ENCODE peak calls at places on chromosomes 2 and 18, in five cellular contexts. K is A673, M is H9, D is Panc1, V is psoas muscle. Z is an unnamed sample. For H3K4me1 and H3K27me3, the result is how much of the 10 kb centered on the place peaks cover.

GRCh38 chr2:235495373-235496238 is 1.8 kb downstream of the AGAP1 start:
- DNase-seq in V (no peak), K (no peak), M (no peak), D (no peak), Z (no peak)

GRCh38 chr2:118582058-118582457 is 265.4 kb downstream of the EN1 start:
- DNase-seq in V (no peak), D (no peak), K (no peak), M (no peak), Z (no peak)

GRCh38 chr2:63023444-63023843 is 27.2 kb upstream of the OTX1 start:
- DNase-seq in K (peak), D (peak), M (peak), V (no peak), Z (no peak)

GRCh38 chr18:44602380-44602779 is 78.3 kb upstream of the SETBP1 start:
- DNase-seq in M (no peak), K (no peak), V (no peak), D (no peak), Z (no peak)

GRCh38 chr2:217887841-217888665 is 114.7 kb downstream of the TNS1 start:
- DNase-seq in D (no peak), V (peak), M (no peak), K (peak), Z (peak)

GRCh38 chr2:42336361-42336965 is 24.6 kb downstream of the COX7A2L start:
- DNase-seq in M (no peak), D (no peak), K (no peak), V (no peak), Z (no peak)

GRCh38 chr2:33210626-33211025 is 263.9 kb downstream of the LTBP1 start:
- DNase-seq in V (no peak), K (no peak), D (peak), M (no peak), Z (no peak)

GRCh38 chr2:222303045-222303827 is 4.4 kb upstream of the PAX3 start:
- DNase-seq in D (no peak), K (no peak), M (no peak), V (no peak), Z (no peak)

GRCh38 chr2:27728081-27728858 is 43.2 kb upstream of the MRPL33 start:
- DNase-seq in K (no peak), M (no peak), D (no peak), V (no peak), Z (no peak)

GRCh38 chr2:122851972-122852531 is 1096.6 kb downstream of the TSN start:
- DNase-seq in M (no peak), K (no peak), V (no peak), D (no peak), Z (no peak)

GRCh38 chr2:197198890-197199289 is 111.7 kb downstream of the ANKRD44 start:
- DNase-seq in D (no peak), K (no peak), M (no peak), V (no peak), Z (peak)

GRCh38 chr2:197195591-197195990 is 115.0 kb downstream of the ANKRD44 start:
- DNase-seq in K (no peak), M (no peak), D (no peak), V (no peak), Z (no peak)

GRCh38 chr2:197197808-197198409 is 112.7 kb downstream of the ANKRD44 start:
- DNase-seq in M (no peak), K (no peak), D (no peak), V (no peak), Z (no peak)

GRCh38 chr2:197200056-197200455 is 110.5 kb downstream of the ANKRD44 start:
- DNase-seq in V (no peak), D (no peak), M (no peak), K (no peak), Z (no peak)

GRCh38 chr2:197196737-197197136 is 113.8 kb downstream of the ANKRD44 start:
- DNase-seq in D (no peak), V (no peak), M (no peak), K (no peak), Z (no peak)
- H3K4me1 ChIP-seq in D (under half), V (under half), M (under half), K (under half), Z (under half)

DNA sequence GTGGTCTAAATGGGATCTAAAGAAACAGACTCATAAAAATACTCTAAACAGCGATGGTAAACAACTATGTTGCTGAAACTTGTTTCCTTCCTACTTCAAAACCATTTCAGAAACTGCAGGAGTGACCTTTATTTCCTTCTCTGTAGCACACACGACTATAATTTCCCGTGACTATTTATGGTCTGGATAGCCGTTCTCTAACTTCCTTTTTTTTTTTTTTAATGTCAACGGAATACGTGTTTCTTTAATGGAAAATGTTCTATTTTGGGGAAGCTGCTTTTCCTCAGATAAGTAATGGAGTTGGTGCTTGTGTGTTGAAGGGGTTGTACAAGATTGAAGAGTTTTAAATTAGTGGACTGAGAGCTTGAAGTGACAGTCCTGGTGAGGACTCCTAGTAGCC is 224.1 kb downstream of the PHLPP1 start:
- DNase-seq in D (no peak), V (no peak), K (no peak), M (no peak), Z (no peak)
- H3K27ac ChIP-seq in D (no peak), V (peak), K (no peak), M (no peak), Z (peak)

DNA sequence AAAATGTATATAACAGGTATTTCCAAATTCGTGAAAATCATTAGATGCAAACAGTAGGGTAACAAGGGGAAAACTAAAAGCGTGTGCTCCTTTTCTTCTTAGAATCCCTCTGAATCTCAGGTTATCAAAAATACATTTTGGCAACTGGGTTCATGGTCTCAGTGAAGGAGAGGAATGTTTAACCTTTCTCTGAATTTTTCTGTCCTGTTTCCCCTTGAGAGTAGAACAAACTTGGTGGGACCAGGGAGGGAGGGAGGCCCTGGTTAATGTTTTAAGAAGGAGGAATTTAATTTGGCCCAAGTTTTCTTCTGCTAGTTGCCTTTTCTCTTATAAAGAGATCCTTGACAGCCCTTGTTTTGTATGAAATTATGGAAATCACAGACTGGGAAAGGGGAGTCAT is 12.2 kb upstream of the POU3F3 start:
- DNase-seq in D (no peak), K (no peak), V (no peak), M (no peak), Z (no peak)
- H3K27me3 ChIP-seq in D (under half), K (half or more), V (under half), M (under half), Z (half or more)

GRCh38 chr2:102668171-102668570 is 48.8 kb downstream of the SLC9A2 start:
- DNase-seq in M (no peak), V (no peak), K (no peak), D (no peak), Z (no peak)
- H3K4me1 ChIP-seq in M (under half), V (under half), K (under half), D (under half), Z (under half)